ENCODE peak calls at places on chromosomes 6 and 20, in four cellular contexts. M, S, L and P are unnamed samples.

GRCh38 chr6:133964052-133964451 is 11.0 kb downstream of the TBPL1 start:
- DNase-seq in M (no peak), S (no peak), L (peak; percentile 27), P (no peak)

GRCh38 chr6:27495386-27496135 is 22.7 kb upstream of the ZNF184 start:
- DNase-seq in M (peak; percentile 50), S (no peak), L (peak; percentile 88), P (peak; percentile 81)

GRCh38 chr20:33680681-33681080 is 5.5 kb downstream of the E2F1 start:
- DNase-seq in M (no peak), S (no peak), L (no peak), P (no peak)

GRCh38 chr6:149934249-149935156 is 7.3 kb upstream of the ULBP2 start:
- DNase-seq in M (peak; percentile 47), S (no peak), L (peak; percentile 70), P (peak; percentile 70)

GRCh38 chr6:29886686-29887085 is 55.6 kb upstream of the HLA-A start:
- DNase-seq in M (no peak), S (no peak), L (no peak), P (no peak)

GRCh38 chr20:8310618-8311017 is 178.6 kb downstream of the PLCB1 start:
- DNase-seq in M (no peak), S (no peak), L (no peak), P (no peak)

GRCh38 chr6:164827537-164827936 is 481.9 kb downstream of the C6orf118 start:
- DNase-seq in M (no peak), S (no peak), L (no peak), P (no peak)

GRCh38 chr6:33619166-33619565 is 2.0 kb upstream of the ITPR3 start:
- DNase-seq in M (no peak), S (no peak), L (no peak), P (no peak)

GRCh38 chr6:75604294-75604693 is 2.6 kb downstream of the SENP6 start:
- DNase-seq in M (no peak), S (no peak), L (no peak), P (no peak)

GRCh38 chr6:47111685-47112084 is 69.6 kb upstream of the ADGRF1 start:
- DNase-seq in M (no peak), S (peak; percentile 61), L (no peak), P (no peak)

GRCh38 chr20:46557231-46557956 is 6.9 kb upstream of the OCSTAMP start:
- DNase-seq in M (no peak), S (no peak), L (no peak), P (peak; percentile 52)